ENCODE peak calls at places on chromosome 3, in six cellular contexts. One of them, this sample, is unnamed.
A peak's percentile ranks its signal among the peaks of the same experiment; 100 is the strongest.

GRCh38 chr3:177484926-177485325 is 287.6 kb upstream of the TBL1XR1 start:
- DNase-seq in uterus: no peak
- DNase-seq in T follicular helper cell: no peak
- DNase-seq in kidney epithelial cell: no peak
- DNase-seq in GM12891: no peak
- DNase-seq in mesenchymal stem cell: no peak
- DNase-seq in this sample: no peak

GRCh38 chr3:194206375-194206774 is 70.4 kb downstream of the HES1 start:
- DNase-seq in uterus: peak; percentile 80
- DNase-seq in T follicular helper cell: no peak
- DNase-seq in kidney epithelial cell: no peak
- DNase-seq in GM12891: no peak
- DNase-seq in mesenchymal stem cell: no peak
- DNase-seq in this sample: no peak

GRCh38 chr3:196440696-196441095 is 8.5 kb upstream of the UBXN7 start:
- DNase-seq in uterus: no peak
- DNase-seq in T follicular helper cell: no peak
- DNase-seq in kidney epithelial cell: no peak
- DNase-seq in GM12891: no peak
- DNase-seq in mesenchymal stem cell: no peak
- DNase-seq in this sample: no peak

GRCh38 chr3:50237754-50238548 is 1.9 kb downstream of the GNAI2 start:
- DNase-seq in uterus: peak; percentile 79
- DNase-seq in T follicular helper cell: peak; percentile 80
- DNase-seq in kidney epithelial cell: no peak
- DNase-seq in GM12891: peak; percentile 85
- DNase-seq in mesenchymal stem cell: peak; percentile 88
- DNase-seq in this sample: peak; percentile 79

GRCh38 chr3:182172534-182172933 is 460.8 kb downstream of the SOX2 start:
- DNase-seq in uterus: no peak
- DNase-seq in T follicular helper cell: no peak
- DNase-seq in kidney epithelial cell: no peak
- DNase-seq in GM12891: no peak
- DNase-seq in mesenchymal stem cell: no peak
- DNase-seq in this sample: no peak

GRCh38 chr3:50551293-50552057 is 16.1 kb downstream of the C3orf18 start:
- DNase-seq in uterus: no peak
- DNase-seq in T follicular helper cell: no peak
- DNase-seq in kidney epithelial cell: no peak
- DNase-seq in GM12891: no peak
- DNase-seq in mesenchymal stem cell: no peak
- DNase-seq in this sample: no peak

GRCh38 chr3:52080830-52081719 is 24.7 kb upstream of the DUSP7 start:
- DNase-seq in uterus: no peak
- DNase-seq in T follicular helper cell: no peak
- DNase-seq in kidney epithelial cell: no peak
- DNase-seq in GM12891: no peak
- DNase-seq in mesenchymal stem cell: no peak
- DNase-seq in this sample: no peak

GRCh38 chr3:99357131-99357530 is 281.3 kb upstream of the COL8A1 start:
- DNase-seq in uterus: no peak
- DNase-seq in T follicular helper cell: no peak
- DNase-seq in kidney epithelial cell: no peak
- DNase-seq in GM12891: no peak
- DNase-seq in mesenchymal stem cell: no peak
- DNase-seq in this sample: no peak

GRCh38 chr3:197002701-197003454 is 26.7 kb downstream of the MELTF start:
- DNase-seq in uterus: peak; percentile 80
- DNase-seq in T follicular helper cell: peak; percentile 74
- DNase-seq in kidney epithelial cell: peak; percentile 28
- DNase-seq in GM12891: peak; percentile 98
- DNase-seq in mesenchymal stem cell: peak; percentile 64
- DNase-seq in this sample: peak; percentile 65

GRCh38 chr3:23664459-23664858 is 141.3 kb upstream of the UBE2E1 start:
- DNase-seq in uterus: no peak
- DNase-seq in T follicular helper cell: no peak
- DNase-seq in kidney epithelial cell: no peak
- DNase-seq in GM12891: no peak
- DNase-seq in mesenchymal stem cell: no peak
- DNase-seq in this sample: no peak

GRCh38 chr3:192171213-192171612 is 556.1 kb downstream of the FGF12 start:
- DNase-seq in uterus: no peak
- DNase-seq in T follicular helper cell: no peak
- DNase-seq in kidney epithelial cell: no peak
- DNase-seq in GM12891: no peak
- DNase-seq in mesenchymal stem cell: no peak
- DNase-seq in this sample: no peak

GRCh38 chr3:37945803-37946530 is 44.6 kb upstream of the VILL start:
- DNase-seq in uterus: no peak
- DNase-seq in T follicular helper cell: no peak
- DNase-seq in kidney epithelial cell: peak; percentile 37
- DNase-seq in GM12891: no peak
- DNase-seq in mesenchymal stem cell: peak; percentile 82
- DNase-seq in this sample: no peak

GRCh38 chr3:159994182-159994581 is 5.5 kb downstream of the IL12A start:
- DNase-seq in uterus: no peak
- DNase-seq in T follicular helper cell: no peak
- DNase-seq in kidney epithelial cell: no peak
- DNase-seq in GM12891: no peak
- DNase-seq in mesenchymal stem cell: no peak
- DNase-seq in this sample: no peak

GRCh38 chr3:16794251-16794650 is 90.5 kb upstream of the PLCL2 start:
- DNase-seq in uterus: no peak
- DNase-seq in T follicular helper cell: no peak
- DNase-seq in kidney epithelial cell: no peak
- DNase-seq in GM12891: no peak
- DNase-seq in mesenchymal stem cell: peak; percentile 4
- DNase-seq in this sample: no peak

GRCh38 chr3:122233109-122233952 is 49.9 kb downstream of the CASR start:
- DNase-seq in uterus: no peak
- DNase-seq in T follicular helper cell: no peak
- DNase-seq in kidney epithelial cell: no peak
- DNase-seq in GM12891: no peak
- DNase-seq in mesenchymal stem cell: no peak
- DNase-seq in this sample: no peak

GRCh38 chr3:133540896-133541674 is 32.4 kb upstream of the CDV3 start:
- DNase-seq in uterus: no peak
- DNase-seq in T follicular helper cell: no peak
- DNase-seq in kidney epithelial cell: peak; percentile 55
- DNase-seq in GM12891: peak; percentile 19
- DNase-seq in mesenchymal stem cell: peak; percentile 51
- DNase-seq in this sample: no peak

This sample was measured in CD4-positive, alpha-beta T cell.